ENCODE peak calls at places on chromosomes 7 and 10, in eight cellular contexts. T is hepatocyte; X is ovary; I is aorta; Z is naive thymus-derived CD4-positive, alpha-beta T cell; M is spleen; U is A549; O is heart left ventricle. D is an unnamed sample. For H3K4me1, the result is how much of the 10 kb centered on the place peaks cover.

GRCh38 chr10:33410096-33410859 is 75.8 kb upstream of the NRP1 start:
- DNase-seq in U (no peak), Z (no peak), T (no peak), I (no peak), X (no peak), M (no peak), O (no peak), D (no peak)

GRCh38 chr7:107539824-107540223 is 23.9 kb downstream of the COG5 start:
- DNase-seq in O (no peak), T (no peak), Z (no peak), U (no peak), I (no peak), X (no peak), M (no peak), D (no peak)

GRCh38 chr10:104966563-104967280 is 325.6 kb downstream of the SORCS3 start:
- DNase-seq in U (no peak), X (no peak), O (no peak), I (no peak), Z (no peak), M (no peak), T (no peak), D (no peak)

GRCh38 chr7:92634924-92635519 is 44.8 kb upstream of the FAM133B start:
- DNase-seq in U (no peak), Z (peak), M (no peak), O (no peak), T (peak), I (no peak), X (no peak), D (no peak)

GRCh38 chr7:75914169-75914654 is 743 bp upstream of the POR start:
- DNase-seq in O (no peak), U (no peak), X (no peak), I (peak), M (peak), T (no peak), Z (no peak), D (no peak)

GRCh38 chr7:92916751-92917369 is 80.5 kb upstream of the CDK6 start:
- DNase-seq in Z (no peak), U (no peak), I (no peak), M (no peak), X (no peak), O (no peak), T (no peak), D (no peak)

GRCh38 chr10:50373821-50374501 is 122.6 kb upstream of the ASAH2 start:
- DNase-seq in M (no peak), U (no peak), T (no peak), I (no peak), O (no peak), X (no peak), Z (no peak), D (no peak)

GRCh38 chr10:10644317-10645111 is 373.2 kb upstream of the CELF2 start:
- DNase-seq in Z (no peak), U (no peak), M (no peak), I (peak), O (no peak), X (no peak), T (no peak), D (no peak)

GRCh38 chr7:134031835-134032617 is 95.1 kb upstream of the LRGUK start:
- DNase-seq in O (no peak), M (no peak), I (no peak), U (no peak), T (no peak), X (no peak), Z (no peak), D (no peak)

GRCh38 chr10:3955954-3956617 is 171.1 kb upstream of the KLF6 start:
- DNase-seq in U (no peak), Z (no peak), T (no peak), X (no peak), O (no peak), M (no peak), I (no peak), D (no peak)

GRCh38 chr10:66942407-66942806 is 16.6 kb downstream of the LRRTM3 start:
- DNase-seq in Z (no peak), O (no peak), I (no peak), T (no peak), U (no peak), X (no peak), M (no peak), D (no peak)

GRCh38 chr7:33420311-33420710 is 290.9 kb downstream of the BBS9 start:
- DNase-seq in Z (no peak), X (no peak), O (no peak), I (no peak), M (no peak), U (no peak), T (no peak), D (no peak)

GRCh38 chr10:13717936-13718772 is 131.4 kb downstream of the PRPF18 start:
- DNase-seq in U (no peak), Z (no peak), X (peak), I (peak), O (peak), M (peak), T (peak), D (no peak)

GRCh38 chr10:119657725-119658124 is 6.5 kb downstream of the BAG3 start:
- DNase-seq in U (no peak), I (no peak), Z (no peak), T (peak), O (no peak), X (no peak), M (no peak), D (no peak)

GRCh38 chr7:19352271-19352670 is 207.1 kb upstream of the FERD3L start:
- DNase-seq in X (no peak), U (no peak), I (no peak), T (no peak), Z (no peak), M (no peak), O (no peak), D (no peak)

GRCh38 chr7:90579181-90579688 is 16.9 kb upstream of the CDK14 start:
- DNase-seq in O (no peak), U (no peak), Z (no peak), M (no peak), I (no peak), T (peak), X (no peak), D (no peak)

GRCh38 chr7:16978358-16979244 is 96.8 kb upstream of the AGR3 start:
- DNase-seq in M (no peak), U (peak), T (no peak), I (no peak), X (no peak), Z (no peak), O (no peak), D (no peak)

GRCh38 chr10:124138195-124138882 is 44.9 kb upstream of the CHST15 start:
- DNase-seq in U (no peak), Z (no peak), I (no peak), M (no peak), T (no peak), X (no peak), O (no peak), D (no peak)

GRCh38 chr10:110376021-110376773 is 71.5 kb upstream of the SMNDC1 start:
- DNase-seq in U (no peak), X (no peak), M (peak), I (peak), T (no peak), O (peak), Z (no peak), D (no peak)

GRCh38 chr7:114843102-114843501 is 78.8 kb upstream of the MDFIC start:
- DNase-seq in T (no peak), Z (no peak), M (no peak), X (no peak), O (no peak), U (no peak), I (no peak), D (no peak)

GRCh38 chr7:128882134-128882533 is 19.5 kb downstream of the ATP6V1F start:
- DNase-seq in I (no peak), Z (no peak), O (peak), U (no peak), X (no peak), T (no peak), M (peak), D (no peak)

GRCh38 chr10:43647576-43647975 is 1.1 kb downstream of the ZNF32 start:
- DNase-seq in O (no peak), I (no peak), U (no peak), Z (no peak), M (no peak), T (no peak), X (no peak), D (no peak)

GRCh38 chr7:109873296-109873695 is 1217.6 kb upstream of the LRRN3 start:
- DNase-seq in U (no peak), X (no peak), M (no peak), O (peak), I (no peak), T (no peak), Z (no peak), D (no peak)

GRCh38 chr10:22230331-22230833 is 12.6 kb upstream of the EBLN1 start:
- DNase-seq in O (no peak), U (peak), X (no peak), Z (no peak), I (no peak), M (no peak), T (peak), D (no peak)

GRCh38 chr7:138465046-138465445 is 5.0 kb downstream of the TRIM24 start:
- DNase-seq in U (no peak), M (no peak), T (no peak), Z (no peak), I (no peak), O (no peak), X (no peak), D (no peak)

GRCh38 chr10:103265712-103266329 is 11.1 kb upstream of the INA start:
- DNase-seq in U (peak), O (no peak), T (peak), M (no peak), X (peak), I (peak), Z (peak), D (no peak)

GRCh38 chr7:55059006-55059405 is 40.2 kb downstream of the EGFR start:
- DNase-seq in U (no peak), M (no peak), X (no peak), O (no peak), Z (no peak), I (no peak), T (no peak), D (no peak)

GRCh38 chr7:39414669-39415035 is 151.6 kb upstream of the YAE1 start:
- DNase-seq in Z (no peak), O (no peak), T (no peak), X (no peak), I (no peak), M (no peak), U (no peak), D (no peak)

GRCh38 chr7:131774419-131775220 is 218.2 kb upstream of the PODXL start:
- DNase-seq in U (no peak), O (no peak), I (no peak), X (no peak), Z (no peak), M (no peak), T (no peak), D (no peak)

GRCh38 chr7:41501466-41501865 is 201.4 kb downstream of the INHBA start:
- DNase-seq in X (no peak), Z (no peak), M (no peak), I (no peak), U (no peak), T (no peak), O (no peak), D (no peak)

GRCh38 chr10:38093816-38094157 is 350 bp upstream of the ZNF37A start:
- DNase-seq in M (no peak), O (no peak), X (no peak), U (no peak), T (no peak), I (no peak), Z (no peak), D (no peak)

GRCh38 chr10:72243822-72244437 is 27.9 kb upstream of the ASCC1 start:
- DNase-seq in O (no peak), X (peak), T (peak), U (peak), M (peak), I (peak), Z (no peak), D (no peak)

GRCh38 chr7:131727189-131727588 is 170.8 kb upstream of the PODXL start:
- DNase-seq in U (no peak), I (no peak), O (no peak), X (no peak), Z (no peak), M (no peak), T (no peak), D (no peak)

GRCh38 chr10:20976891-20977684 is 80.0 kb upstream of the NEBL start:
- DNase-seq in X (no peak), I (no peak), M (no peak), U (no peak), O (no peak), T (no peak), Z (no peak), D (no peak)

DNA sequence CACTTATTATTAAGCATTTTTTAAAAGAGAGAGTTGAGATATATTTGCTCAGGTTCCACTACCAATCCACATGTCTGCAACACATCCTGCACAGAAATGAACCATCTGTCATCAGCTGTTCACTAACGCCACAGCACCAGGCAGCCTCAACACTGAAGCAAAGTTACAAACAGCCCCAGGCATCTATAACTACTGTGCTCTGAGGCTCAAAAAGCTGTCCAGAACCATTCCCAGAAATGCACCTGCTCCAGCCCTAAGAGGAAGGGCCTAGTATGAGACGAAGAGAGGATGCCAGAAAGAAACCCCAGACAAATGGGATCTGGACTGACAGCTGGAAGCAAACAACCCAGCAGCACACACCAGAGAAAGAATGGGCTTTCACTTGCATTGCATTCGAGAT is 159.3 kb downstream of the ELMO1 start:
- DNase-seq in M (no peak), O (no peak), I (no peak), U (no peak), X (no peak), T (no peak), Z (no peak), D (no peak)
- H3K4me1 ChIP-seq in M (under half), O (under half), I (under half), U (under half), X (under half), T (under half), Z (under half), D (under half)

GRCh38 chr10:24119919-24120318 is 89.0 kb upstream of the KIAA1217 start:
- DNase-seq in Z (no peak), M (no peak), I (no peak), O (no peak), U (no peak), T (no peak), X (no peak), D (no peak)
- H3K27ac ChIP-seq in Z (no peak), M (no peak), I (no peak), O (peak), U (no peak), T (no peak), X (no peak), D (no peak)

GRCh38 chr7:122694697-122695096 is 4.2 kb downstream of the RNF133 start:
- DNase-seq in M (no peak), Z (no peak), I (no peak), O (no peak), X (no peak), T (no peak), U (no peak), D (no peak)
- H3K4me1 ChIP-seq in M (under half), Z (under half), I (under half), O (under half), X (under half), T (under half), U (under half), D (under half)

GRCh38 chr7:610531-611280 is 91.1 kb upstream of the PDGFA start:
- DNase-seq in T (peak), U (no peak), I (peak), M (peak), Z (no peak), X (peak), O (peak), D (no peak)
- H3K27ac ChIP-seq in T (peak), U (no peak), I (peak), M (peak), Z (peak), X (no peak), O (peak), D (no peak)

GRCh38 chr10:122497241-122497640 is 35.9 kb downstream of the HTRA1 start:
- DNase-seq in U (no peak), O (no peak), M (no peak), X (no peak), Z (no peak), T (no peak), I (no peak), D (no peak)
- H3K4me1 ChIP-seq in U (under half), O (under half), M (under half), X (under half), Z (under half), T (under half), I (under half), D (under half)